ENCODE peak calls at places on chromosomes 13 and 19, in seven cellular contexts. O is heart right ventricle, D is neural progenitor cell, Y is heart left ventricle, Z is aorta, U is mesendoderm, J is GM23338. C is an unnamed sample. For H3K4me1 and H3K27me3, the result is how much of the 10 kb centered on the place peaks cover.

GRCh38 chr13:107669356-107669755 is 546.0 kb downstream of the LIG4 start:
- DNase-seq in D (no peak), Y (no peak), O (no peak), Z (no peak), J (no peak), U (no peak), C (no peak)

GRCh38 chr19:6587998-6588507 is 2.9 kb downstream of the CD70 start:
- DNase-seq in Y (no peak), D (peak), J (peak), U (peak), O (no peak), Z (no peak), C (no peak)

GRCh38 chr19:15443838-15444237 is 5.9 kb downstream of the WIZ start:
- DNase-seq in Y (peak), J (no peak), D (no peak), O (peak), Z (peak), U (no peak), C (peak)

GRCh38 chr13:26584713-26585112 is 27.2 kb downstream of the WASF3 start:
- DNase-seq in Y (no peak), D (no peak), J (no peak), U (no peak), Z (no peak), O (no peak), C (no peak)

GRCh38 chr19:43467730-43468129 is 2.3 kb upstream of the LYPD3 start:
- DNase-seq in J (no peak), D (no peak), Z (no peak), U (no peak), O (no peak), Y (no peak), C (no peak)

GRCh38 chr19:35380450-35381124 is 9.7 kb downstream of the GPR42 start:
- DNase-seq in O (no peak), Z (no peak), D (no peak), Y (no peak), U (no peak), J (no peak), C (no peak)

GRCh38 chr19:35088514-35088913 is 27.1 kb upstream of the FXYD3 start:
- DNase-seq in Z (no peak), D (no peak), O (no peak), J (no peak), Y (no peak), U (peak), C (no peak)

GRCh38 chr13:44309771-44310767 is 63.6 kb upstream of the SERP2 start:
- DNase-seq in Z (no peak), U (no peak), O (peak), J (no peak), D (no peak), Y (peak), C (peak)

GRCh38 chr13:24038846-24039330 is 121.6 kb upstream of the SPATA13 start:
- DNase-seq in Y (no peak), Z (no peak), J (no peak), O (no peak), D (no peak), U (no peak), C (no peak)

GRCh38 chr13:113666951-113667701 is at the start of gene GRK1:
- DNase-seq in Y (peak), D (peak), J (no peak), U (peak), Z (peak), O (no peak), C (peak)

GRCh38 chr19:8265872-8266271 is 42.3 kb downstream of the CD320 start:
- DNase-seq in Y (no peak), U (no peak), O (no peak), Z (no peak), D (no peak), J (no peak), C (no peak)

GRCh38 chr19:29303707-29304090 is 90.7 kb upstream of the UQCRFS1 start:
- DNase-seq in Y (no peak), O (no peak), D (no peak), U (no peak), Z (no peak), J (no peak), C (no peak)

GRCh38 chr19:2675892-2676291 is 26.6 kb downstream of the GNG7 start:
- DNase-seq in U (no peak), O (no peak), D (no peak), Y (no peak), J (no peak), Z (no peak), C (peak)

GRCh38 chr13:113597386-113598080 is 13.0 kb downstream of the TFDP1 start:
- DNase-seq in Y (no peak), Z (peak), U (no peak), J (no peak), O (no peak), D (no peak), C (peak)

GRCh38 chr13:111645598-111646463 is 325.4 kb downstream of the TEX29 start:
- DNase-seq in U (no peak), Y (no peak), D (no peak), J (no peak), O (no peak), Z (no peak), C (no peak)

GRCh38 chr13:36815069-36815468 is 4.0 kb upstream of the RFXAP start:
- DNase-seq in Y (no peak), J (peak), Z (no peak), O (no peak), U (peak), D (no peak), C (no peak)

GRCh38 chr13:105762096-105762495 is 773.4 kb downstream of the EFNB2 start:
- DNase-seq in O (no peak), J (no peak), Z (no peak), D (no peak), Y (no peak), U (no peak), C (no peak)

GRCh38 chr13:73331556-73331955 is 272.8 kb downstream of the KLF5 start:
- DNase-seq in Y (no peak), O (no peak), Z (no peak), U (no peak), D (no peak), J (no peak), C (no peak)

GRCh38 chr13:52085416-52085815 is 43.5 kb downstream of the NEK5 start:
- DNase-seq in J (no peak), O (no peak), D (no peak), Y (no peak), Z (no peak), U (no peak), C (no peak)

GRCh38 chr19:42199440-42200115 is 17.9 kb downstream of the DEDD2 start:
- DNase-seq in U (peak), Z (peak), O (peak), J (peak), D (no peak), Y (peak), C (peak)

GRCh38 chr13:31761951-31762350 is 22.6 kb downstream of the RXFP2 start:
- DNase-seq in Y (no peak), J (no peak), Z (no peak), U (no peak), O (no peak), D (no peak), C (no peak)

GRCh38 chr13:103556681-103557080 is 490.5 kb upstream of the SLC10A2 start:
- DNase-seq in Y (no peak), U (no peak), J (no peak), O (no peak), D (no peak), Z (no peak), C (no peak)

GRCh38 chr13:41648314-41648935 is 191.1 kb downstream of the RGCC start:
- DNase-seq in O (no peak), Y (no peak), U (peak), Z (no peak), D (no peak), J (peak), C (no peak)

GRCh38 chr13:50945669-50946068 is 36.1 kb downstream of the RNASEH2B start:
- DNase-seq in D (no peak), J (no peak), Z (no peak), O (no peak), Y (no peak), U (no peak), C (no peak)

GRCh38 chr19:54949412-54949811 is 2.1 kb upstream of the NLRP7 start:
- DNase-seq in Y (no peak), D (no peak), Z (no peak), U (no peak), O (no peak), J (no peak), C (no peak)

GRCh38 chr13:29929062-29929847 is 78.8 kb upstream of the UBL3 start:
- DNase-seq in Y (no peak), D (no peak), O (no peak), U (no peak), J (no peak), Z (no peak), C (no peak)

DNA sequence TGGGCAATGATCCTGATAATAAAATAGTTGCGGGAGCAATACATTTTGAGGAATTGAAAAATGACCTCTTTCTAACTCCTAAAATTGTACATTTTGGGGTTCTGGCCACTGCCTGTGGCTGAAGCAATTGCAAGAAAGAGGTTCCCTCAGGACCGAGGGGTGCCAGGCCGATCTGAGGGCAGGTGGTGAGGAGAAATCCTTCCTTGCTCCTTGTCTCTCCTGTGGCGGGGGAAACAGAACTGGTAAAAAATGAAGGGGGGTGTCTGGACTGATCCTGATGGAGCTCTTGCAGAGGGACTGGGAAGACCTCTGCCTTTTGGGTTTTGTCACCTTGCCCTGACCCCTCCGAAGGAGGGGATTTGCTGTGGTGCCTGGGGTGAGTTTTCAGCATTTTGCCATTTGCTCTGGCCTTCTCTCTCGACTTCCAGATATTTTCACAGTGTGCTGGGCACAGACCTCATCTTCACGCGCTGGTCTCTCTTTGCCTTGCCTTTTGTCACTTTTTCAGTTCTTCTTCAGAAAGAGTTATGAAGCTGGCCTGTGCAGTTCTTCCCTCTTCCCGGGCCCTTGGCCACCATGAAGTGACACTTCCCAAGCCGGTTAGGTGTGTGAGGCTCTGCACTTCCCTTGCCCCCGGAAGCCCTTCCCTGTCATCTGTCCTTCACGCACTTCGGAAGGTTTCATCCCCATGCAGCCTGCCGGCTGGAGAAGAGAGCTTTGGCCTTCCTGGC is 22.2 kb downstream of the NFIX start:
- DNase-seq in D (no peak), O (no peak), Z (no peak), Y (no peak), U (peak), J (peak), C (no peak)
- H3K4me1 ChIP-seq in D (under half), O (half or more), Z (under half), Y (under half), U (under half), J (half or more), C (half or more)

GRCh38 chr13:98999635-98999952 is 21.7 kb upstream of the DOCK9 start:
- DNase-seq in J (no peak), D (no peak), U (no peak), Z (no peak), O (no peak), Y (no peak), C (no peak)
- H3K4me3 ChIP-seq in J (no peak), D (no peak), U (no peak), Z (no peak), O (no peak), Y (peak), C (peak)

GRCh38 chr13:99953138-99953755 is 18.3 kb downstream of the ZIC5 start:
- DNase-seq in J (no peak), O (no peak), Z (no peak), U (no peak), Y (no peak), D (no peak), C (no peak)

GRCh38 chr13:99956473-99957349 is 14.9 kb downstream of the ZIC5 start:
- DNase-seq in O (no peak), U (peak), Y (no peak), Z (no peak), D (peak), J (peak), C (no peak)

GRCh38 chr13:99955747-99956472 is 15.7 kb downstream of the ZIC5 start:
- DNase-seq in Y (no peak), Z (no peak), O (no peak), J (peak), D (peak), U (peak), C (no peak)

GRCh38 chr13:99958402-99959126 is 13.0 kb downstream of the ZIC5 start:
- DNase-seq in O (no peak), D (peak), J (peak), Z (no peak), Y (no peak), U (peak), C (no peak)

GRCh38 chr13:99955107-99955746 is 16.3 kb downstream of the ZIC5 start:
- DNase-seq in U (no peak), D (no peak), Z (no peak), Y (no peak), J (peak), O (no peak), C (no peak)
- H3K27me3 ChIP-seq in U (under half), D (under half), Z (under half), Y (half or more), J (half or more), O (half or more), C (half or more)

GRCh38 chr19:16898306-16899015 is 9.7 kb downstream of the F2RL3 start:
- DNase-seq in Z (no peak), U (no peak), O (no peak), D (no peak), J (no peak), Y (no peak), C (no peak)

GRCh38 chr19:16897572-16898056 is 8.8 kb downstream of the F2RL3 start:
- DNase-seq in Z (peak), J (no peak), U (no peak), O (no peak), Y (no peak), D (no peak), C (no peak)

GRCh38 chr19:16901491-16902175 is 12.8 kb downstream of the F2RL3 start:
- DNase-seq in O (no peak), Z (no peak), Y (no peak), U (no peak), J (no peak), D (peak), C (no peak)

GRCh38 chr19:16896913-16897571 is 8.2 kb downstream of the F2RL3 start:
- DNase-seq in D (peak), Z (peak), Y (peak), J (peak), U (peak), O (peak), C (peak)

DNA sequence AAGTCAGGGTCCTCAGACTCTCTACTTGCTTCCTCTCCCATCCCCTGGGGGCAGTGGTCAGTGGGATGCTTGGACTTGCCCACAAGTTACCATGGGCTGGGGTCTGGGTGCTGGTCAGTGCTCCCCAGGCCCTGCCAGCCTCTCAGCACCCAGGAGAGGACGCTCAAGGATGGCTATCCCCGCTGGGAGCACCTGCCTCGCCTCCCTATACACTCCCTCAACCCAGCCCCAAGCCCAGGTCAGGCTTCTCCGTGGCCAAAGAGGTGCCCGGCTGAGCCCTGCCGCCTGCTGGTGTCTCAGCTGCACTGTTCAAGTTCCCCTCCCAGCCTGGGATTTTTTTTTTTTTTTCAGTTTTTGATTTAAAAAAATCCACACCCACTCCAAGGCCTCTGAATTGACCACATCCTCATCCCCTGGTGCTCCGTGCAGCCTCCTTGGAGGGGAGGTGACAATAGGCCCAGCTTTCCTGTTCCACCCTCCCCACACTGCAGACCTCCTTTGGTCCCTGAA is 10.8 kb downstream of the F2RL3 start:
- DNase-seq in O (no peak), D (peak), U (peak), J (peak), Z (peak), Y (no peak), C (no peak)
- H3K4me1 ChIP-seq in O (under half), D (under half), U (under half), J (under half), Z (under half), Y (under half), C (under half)

DNA sequence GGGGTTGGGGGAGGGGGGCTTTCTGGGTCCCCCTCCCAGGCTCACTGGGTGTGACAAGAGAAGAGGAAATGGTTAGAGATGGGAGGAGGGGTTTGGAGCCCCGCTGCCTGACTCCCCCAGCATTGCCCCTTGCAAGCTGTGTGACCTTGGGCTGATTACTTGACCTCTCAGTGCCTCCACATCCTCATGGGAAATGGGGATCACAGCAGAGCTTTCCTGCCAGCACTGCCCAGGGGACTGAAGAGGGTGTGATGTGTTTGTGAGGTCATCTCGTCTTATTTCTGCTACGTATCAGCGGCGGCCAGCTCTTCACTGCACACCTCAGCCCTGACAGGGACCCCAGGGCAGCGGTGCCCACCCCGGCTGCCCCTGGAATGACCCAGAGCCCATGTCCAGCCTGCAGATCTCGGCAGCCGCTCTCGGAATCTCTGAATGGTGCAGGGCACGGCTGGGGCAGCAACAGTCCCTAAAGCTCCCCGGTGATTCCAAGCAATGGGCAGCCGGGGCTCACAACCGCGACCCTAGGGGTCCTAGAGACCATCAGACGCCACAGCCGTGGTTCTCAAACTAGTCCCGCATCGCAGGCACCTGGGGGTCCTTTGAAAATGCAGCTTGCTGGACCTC is 8.4 kb downstream of the PNMA8B start:
- DNase-seq in Y (no peak), U (no peak), O (no peak), Z (peak), J (peak), D (no peak), C (no peak)
- H3K4me3 ChIP-seq in Y (peak), U (no peak), O (peak), Z (peak), J (peak), D (peak), C (peak)

GRCh38 chr19:50693064-50693975 is 26.3 kb downstream of the SHANK1 start:
- DNase-seq in J (peak), Y (no peak), Z (no peak), U (no peak), D (peak), O (no peak), C (no peak)

GRCh38 chr19:50697414-50698124 is 22.0 kb downstream of the SHANK1 start:
- DNase-seq in Z (no peak), J (no peak), O (no peak), U (no peak), Y (no peak), D (no peak), C (no peak)

GRCh38 chr19:50696065-50696425 is 23.6 kb downstream of the SHANK1 start:
- DNase-seq in Z (no peak), Y (no peak), U (no peak), O (no peak), D (no peak), J (no peak), C (no peak)

GRCh38 chr19:50694815-50695145 is 24.8 kb downstream of the SHANK1 start:
- DNase-seq in U (no peak), Z (no peak), Y (no peak), D (no peak), J (peak), O (no peak), C (no peak)

GRCh38 chr19:50695251-50696064 is 24.1 kb downstream of the SHANK1 start:
- DNase-seq in O (no peak), D (peak), Z (no peak), Y (no peak), U (no peak), J (peak), C (no peak)
- H3K27me3 ChIP-seq in O (half or more), D (half or more), Z (under half), Y (under half), U (under half), J (half or more), C (half or more)

C was measured in left ventricle myocardium inferior.